ENCODE peak calls at places on chromosomes 16 and 17, in five cellular contexts. One of them, this sample, is unnamed.
A peak's percentile ranks its signal among the peaks of the same experiment; 100 is the strongest.

GRCh38 chr17:77286641-77287431 is 146.1 kb downstream of the SEC14L1 start:
- DNase-seq in CD8-positive, alpha-beta memory T cell: no peak
- DNase-seq in stomach: peak; percentile 88
- DNase-seq in aorta: peak; percentile 86
- DNase-seq in adipocyte: peak; percentile 31
- DNase-seq in this sample: no peak

GRCh38 chr17:43753488-43754129 is 5.0 kb downstream of the SOST start:
- DNase-seq in CD8-positive, alpha-beta memory T cell: no peak
- DNase-seq in stomach: no peak
- DNase-seq in aorta: no peak
- DNase-seq in adipocyte: no peak
- DNase-seq in this sample: no peak

GRCh38 chr17:32553168-32553567 is 66.4 kb downstream of the CDK5R1 start:
- DNase-seq in CD8-positive, alpha-beta memory T cell: no peak
- DNase-seq in stomach: no peak
- DNase-seq in aorta: no peak
- DNase-seq in adipocyte: no peak
- DNase-seq in this sample: no peak

GRCh38 chr16:3235856-3236669 is 1.1 kb upstream of the ZNF200 start:
- DNase-seq in CD8-positive, alpha-beta memory T cell: peak; percentile 55
- DNase-seq in stomach: peak; percentile 40
- DNase-seq in aorta: peak; percentile 86
- DNase-seq in adipocyte: no peak
- DNase-seq in this sample: peak; percentile 52

GRCh38 chr16:86809458-86809955 is 231.2 kb downstream of the FOXL1 start:
- DNase-seq in CD8-positive, alpha-beta memory T cell: no peak
- DNase-seq in stomach: no peak
- DNase-seq in aorta: no peak
- DNase-seq in adipocyte: peak; percentile 39
- DNase-seq in this sample: no peak

GRCh38 chr16:85675528-85675927 is 13.2 kb downstream of the GINS2 start:
- DNase-seq in CD8-positive, alpha-beta memory T cell: no peak
- DNase-seq in stomach: no peak
- DNase-seq in aorta: no peak
- DNase-seq in adipocyte: peak; percentile 32
- DNase-seq in this sample: no peak

GRCh38 chr16:22425036-22425801 is 50.8 kb upstream of the CDR2 start:
- DNase-seq in CD8-positive, alpha-beta memory T cell: no peak
- DNase-seq in stomach: no peak
- DNase-seq in aorta: peak; percentile 81
- DNase-seq in adipocyte: peak; percentile 68
- DNase-seq in this sample: no peak

GRCh38 chr16:25066747-25067631 is 44.6 kb upstream of the LCMT1 start:
- DNase-seq in CD8-positive, alpha-beta memory T cell: peak; percentile 77
- DNase-seq in stomach: peak; percentile 87
- DNase-seq in aorta: peak; percentile 96
- DNase-seq in adipocyte: peak; percentile 90
- DNase-seq in this sample: peak; percentile 80

GRCh38 chr16:89194340-89195311 is 5.7 kb downstream of the SLC22A31 start:
- DNase-seq in CD8-positive, alpha-beta memory T cell: no peak
- DNase-seq in stomach: no peak
- DNase-seq in aorta: peak; percentile 73
- DNase-seq in adipocyte: no peak
- DNase-seq in this sample: no peak

GRCh38 chr16:68732068-68732680 is 4.9 kb upstream of the CDH1 start:
- DNase-seq in CD8-positive, alpha-beta memory T cell: no peak
- DNase-seq in stomach: peak; percentile 93
- DNase-seq in aorta: no peak
- DNase-seq in adipocyte: no peak
- DNase-seq in this sample: no peak

GRCh38 chr17:36459045-36459444 is 27.4 kb upstream of the ZNHIT3 start:
- DNase-seq in CD8-positive, alpha-beta memory T cell: no peak
- DNase-seq in stomach: no peak
- DNase-seq in aorta: no peak
- DNase-seq in adipocyte: no peak
- DNase-seq in this sample: no peak

GRCh38 chr17:4074831-4075495 is 67.9 kb downstream of the ZZEF1 start:
- DNase-seq in CD8-positive, alpha-beta memory T cell: peak; percentile 32
- DNase-seq in stomach: no peak
- DNase-seq in aorta: no peak
- DNase-seq in adipocyte: peak; percentile 56
- DNase-seq in this sample: no peak

GRCh38 chr16:35148748-35149147 is 1689.3 kb downstream of the TP53TG3F start:
- DNase-seq in CD8-positive, alpha-beta memory T cell: no peak
- DNase-seq in stomach: no peak
- DNase-seq in aorta: no peak
- DNase-seq in adipocyte: no peak
- DNase-seq in this sample: no peak
- H3K9me3 ChIP-seq in CD8-positive, alpha-beta memory T cell: no peaks in the 10 kb centered on the region
- H3K9me3 ChIP-seq in stomach: peaks cover 68% of the 10 kb centered on the region
- H3K9me3 ChIP-seq in aorta: peaks cover 1% of the 10 kb centered on the region
- H3K9me3 ChIP-seq in adipocyte: no peaks in the 10 kb centered on the region
- H3K9me3 ChIP-seq in this sample: no peaks in the 10 kb centered on the region

DNA sequence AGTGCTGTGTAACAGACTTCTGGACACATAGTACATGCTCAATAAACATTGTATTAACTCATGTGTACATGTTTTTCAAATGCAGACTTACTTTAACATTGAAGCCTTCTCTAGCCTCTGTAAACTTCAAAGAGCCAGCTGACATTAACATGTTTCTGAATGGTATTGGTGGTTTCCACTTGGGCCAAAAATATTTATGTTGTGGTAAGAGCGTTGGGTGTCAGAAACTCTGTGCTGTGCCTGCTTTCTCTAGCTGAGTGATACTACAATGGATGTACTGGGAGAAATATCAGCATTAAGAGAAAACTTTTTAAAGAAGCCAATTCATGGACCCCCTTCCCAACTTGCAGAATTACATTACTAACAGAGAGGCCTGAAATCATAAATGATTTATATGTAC is 1951.7 kb downstream of the TP53TG3F start:
- DNase-seq in CD8-positive, alpha-beta memory T cell: no peak
- DNase-seq in stomach: no peak
- DNase-seq in aorta: no peak
- DNase-seq in adipocyte: no peak
- DNase-seq in this sample: no peak
- H3K9me3 ChIP-seq in CD8-positive, alpha-beta memory T cell: peaks cover 4% of the 10 kb centered on the region
- H3K9me3 ChIP-seq in stomach: peaks cover 26% of the 10 kb centered on the region
- H3K9me3 ChIP-seq in aorta: peaks cover 1% of the 10 kb centered on the region
- H3K9me3 ChIP-seq in adipocyte: peaks cover 11% of the 10 kb centered on the region
- H3K9me3 ChIP-seq in this sample: no peaks in the 10 kb centered on the region

GRCh38 chr17:83201206-83202001 is 122.0 kb downstream of the METRNL start:
- DNase-seq in CD8-positive, alpha-beta memory T cell: no peak
- DNase-seq in stomach: peak; percentile 20
- DNase-seq in aorta: peak; percentile 27
- DNase-seq in adipocyte: no peak
- DNase-seq in this sample: peak; percentile 3
- H3K9me3 ChIP-seq in CD8-positive, alpha-beta memory T cell: no peaks in the 10 kb centered on the region
- H3K9me3 ChIP-seq in stomach: no peaks in the 10 kb centered on the region
- H3K9me3 ChIP-seq in aorta: no peaks in the 10 kb centered on the region
- H3K9me3 ChIP-seq in adipocyte: no peaks in the 10 kb centered on the region
- H3K9me3 ChIP-seq in this sample: no peaks in the 10 kb centered on the region

GRCh38 chr16:13376174-13376573 is 474.8 kb downstream of the SHISA9 start:
- DNase-seq in CD8-positive, alpha-beta memory T cell: no peak
- DNase-seq in stomach: no peak
- DNase-seq in aorta: no peak
- DNase-seq in adipocyte: no peak
- DNase-seq in this sample: no peak

GRCh38 chr16:13377143-13377542 is 475.7 kb downstream of the SHISA9 start:
- DNase-seq in CD8-positive, alpha-beta memory T cell: no peak
- DNase-seq in stomach: no peak
- DNase-seq in aorta: no peak
- DNase-seq in adipocyte: no peak
- DNase-seq in this sample: no peak

GRCh38 chr16:13378151-13378550 is 476.8 kb downstream of the SHISA9 start:
- DNase-seq in CD8-positive, alpha-beta memory T cell: no peak
- DNase-seq in stomach: no peak
- DNase-seq in aorta: no peak
- DNase-seq in adipocyte: no peak
- DNase-seq in this sample: no peak

GRCh38 chr16:13379266-13379665 is 477.9 kb downstream of the SHISA9 start:
- DNase-seq in CD8-positive, alpha-beta memory T cell: no peak
- DNase-seq in stomach: no peak
- DNase-seq in aorta: no peak
- DNase-seq in adipocyte: no peak
- DNase-seq in this sample: no peak
- H3K9me3 ChIP-seq in CD8-positive, alpha-beta memory T cell: no peaks in the 10 kb centered on the region
- H3K9me3 ChIP-seq in stomach: peaks cover 7% of the 10 kb centered on the region
- H3K9me3 ChIP-seq in aorta: peaks cover 1% of the 10 kb centered on the region
- H3K9me3 ChIP-seq in adipocyte: peaks cover 3% of the 10 kb centered on the region
- H3K9me3 ChIP-seq in this sample: no peaks in the 10 kb centered on the region

DNA sequence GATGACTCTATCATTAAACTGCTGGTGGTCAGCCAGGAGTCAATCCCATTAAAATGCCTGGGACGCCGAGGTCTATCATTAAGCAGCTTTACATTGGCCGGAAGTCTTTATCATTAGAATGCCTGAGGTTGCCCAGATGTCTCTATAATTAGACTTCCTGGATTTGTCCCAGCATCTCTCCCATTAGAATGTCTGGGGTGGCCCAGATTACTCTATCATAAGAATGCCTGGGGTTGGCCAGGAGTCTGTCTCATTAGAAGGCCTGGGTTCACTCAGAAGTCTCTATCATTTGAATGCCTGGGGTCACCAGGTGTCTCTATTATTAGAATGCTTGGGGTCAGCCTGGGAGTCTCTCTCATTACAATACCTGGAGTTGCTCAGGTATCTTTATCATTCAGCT is 2227.2 kb downstream of the TP53TG3F start:
- DNase-seq in CD8-positive, alpha-beta memory T cell: no peak
- DNase-seq in stomach: no peak
- DNase-seq in aorta: no peak
- DNase-seq in adipocyte: no peak
- DNase-seq in this sample: no peak
- H3K9me3 ChIP-seq in CD8-positive, alpha-beta memory T cell: peaks cover 6% of the 10 kb centered on the region
- H3K9me3 ChIP-seq in stomach: peaks cover 79% of the 10 kb centered on the region
- H3K9me3 ChIP-seq in aorta: no peaks in the 10 kb centered on the region
- H3K9me3 ChIP-seq in adipocyte: peaks cover 5% of the 10 kb centered on the region
- H3K9me3 ChIP-seq in this sample: peaks cover 5% of the 10 kb centered on the region

GRCh38 chr16:35142809-35143192 is 1683.4 kb downstream of the TP53TG3F start:
- DNase-seq in CD8-positive, alpha-beta memory T cell: no peak
- DNase-seq in stomach: no peak
- DNase-seq in aorta: peak; percentile 39
- DNase-seq in adipocyte: no peak
- DNase-seq in this sample: no peak

GRCh38 chr16:35144212-35144932 is 1685.0 kb downstream of the TP53TG3F start:
- DNase-seq in CD8-positive, alpha-beta memory T cell: no peak
- DNase-seq in stomach: no peak
- DNase-seq in aorta: no peak
- DNase-seq in adipocyte: no peak
- DNase-seq in this sample: no peak

GRCh38 chr16:35140293-35140986 is 1681.0 kb downstream of the TP53TG3F start:
- DNase-seq in CD8-positive, alpha-beta memory T cell: no peak
- DNase-seq in stomach: no peak
- DNase-seq in aorta: peak; percentile 64
- DNase-seq in adipocyte: no peak
- DNase-seq in this sample: no peak

GRCh38 chr16:35142147-35142808 is 1682.9 kb downstream of the TP53TG3F start:
- DNase-seq in CD8-positive, alpha-beta memory T cell: no peak
- DNase-seq in stomach: no peak
- DNase-seq in aorta: peak; percentile 50
- DNase-seq in adipocyte: no peak
- DNase-seq in this sample: no peak

GRCh38 chr16:35141303-35141702 is 1681.9 kb downstream of the TP53TG3F start:
- DNase-seq in CD8-positive, alpha-beta memory T cell: no peak
- DNase-seq in stomach: no peak
- DNase-seq in aorta: no peak
- DNase-seq in adipocyte: no peak
- DNase-seq in this sample: no peak
- H3K9me3 ChIP-seq in CD8-positive, alpha-beta memory T cell: no peaks in the 10 kb centered on the region
- H3K9me3 ChIP-seq in stomach: peaks cover 59% of the 10 kb centered on the region
- H3K9me3 ChIP-seq in aorta: no peaks in the 10 kb centered on the region
- H3K9me3 ChIP-seq in adipocyte: no peaks in the 10 kb centered on the region
- H3K9me3 ChIP-seq in this sample: no peaks in the 10 kb centered on the region